ENCODE peak calls at places on chromosomes 13 and 19, in four cellular contexts. U is mesendoderm, M is H9, X is H1. T is an unnamed sample.
A peak's percentile ranks its signal among the peaks of the same experiment; 100 is the strongest.

GRCh38 chr19:18659281-18660050 is 22.6 kb downstream of the KLHL26 start:
- DNase-seq in U (no peak), M (no peak), X (no peak), T (no peak)

GRCh38 chr13:45162821-45163220 is 38.0 kb downstream of the KCTD4 start:
- DNase-seq in U (no peak), M (no peak), X (no peak), T (peak; percentile 95)

GRCh38 chr19:15555759-15556633 is 47.7 kb downstream of the CYP4F22 start:
- DNase-seq in U (peak; percentile 97), M (peak; percentile 98), X (peak; percentile 99), T (peak; percentile 87)

GRCh38 chr19:18233224-18233825 is 7.1 kb upstream of the PDE4C start:
- DNase-seq in U (no peak), M (peak; percentile 86), X (peak; percentile 95), T (peak; percentile 39)

GRCh38 chr13:32645854-32646253 is 59.6 kb downstream of the PDS5B start:
- DNase-seq in U (no peak), M (no peak), X (no peak), T (no peak)

GRCh38 chr13:109055850-109056249 is 426.4 kb downstream of the MYO16 start:
- DNase-seq in U (no peak), M (no peak), X (no peak), T (no peak)

GRCh38 chr13:98239156-98240076 is 62.3 kb upstream of the RNF113B start:
- DNase-seq in U (no peak), M (peak; percentile 65), X (peak; percentile 56), T (no peak)

GRCh38 chr19:55340144-55340783 is 588 bp downstream of the KMT5C start:
- DNase-seq in U (peak; percentile 45), M (peak; percentile 52), X (no peak), T (no peak)

GRCh38 chr13:39522329-39522728 is 80.7 kb downstream of the LHFPL6 start:
- DNase-seq in U (no peak), M (no peak), X (no peak), T (no peak)

GRCh38 chr19:19443902-19444693 is 38.6 kb downstream of the GATAD2A start:
- DNase-seq in U (no peak), M (no peak), X (no peak), T (no peak)

GRCh38 chr19:21474671-21475181 is 30.7 kb upstream of the ZNF429 start:
- DNase-seq in U (peak; percentile 84), M (peak; percentile 95), X (no peak), T (peak; percentile 31)

GRCh38 chr13:46761866-46762265 is 35.1 kb downstream of the ESD start:
- DNase-seq in U (no peak), M (no peak), X (no peak), T (no peak)

GRCh38 chr19:7168941-7169340 is 99.4 kb downstream of the ZNF557 start:
- DNase-seq in U (no peak), M (no peak), X (no peak), T (peak; percentile 29)

GRCh38 chr19:18119243-18120105 is 21.9 kb downstream of the MAST3 start:
- DNase-seq in U (no peak), M (no peak), X (no peak), T (no peak)

GRCh38 chr13:101520672-101521071 is 68.2 kb downstream of the ITGBL1 start:
- DNase-seq in U (no peak), M (no peak), X (no peak), T (peak; percentile 86)

GRCh38 chr19:39937094-39937493 is 2.7 kb upstream of the FCGBP start:
- DNase-seq in U (no peak), M (no peak), X (no peak), T (no peak)

GRCh38 chr13:30874111-30874510 is 32.0 kb upstream of the MEDAG start:
- DNase-seq in U (no peak), M (no peak), X (no peak), T (no peak)

GRCh38 chr13:26058704-26059103 is 6.9 kb upstream of the SHISA2 start:
- DNase-seq in U (no peak), M (no peak), X (no peak), T (no peak)

GRCh38 chr13:30998548-30999140 is 66.2 kb downstream of the TEX26 start:
- DNase-seq in U (no peak), M (no peak), X (no peak), T (peak; percentile 73)

GRCh38 chr13:20945952-20946383 is 43.4 kb upstream of the XPO4 start:
- DNase-seq in U (no peak), M (peak; percentile 52), X (peak; percentile 56), T (no peak)

GRCh38 chr13:113762538-113762937 is 3.5 kb downstream of the TMEM255B start:
- DNase-seq in U (peak; percentile 11), M (no peak), X (no peak), T (no peak)
- H3K56ac ChIP-seq in U (no peak overlapping the region), M (no peak overlapping the region), X (no peak overlapping the region), T (no peak overlapping the region)

DNA sequence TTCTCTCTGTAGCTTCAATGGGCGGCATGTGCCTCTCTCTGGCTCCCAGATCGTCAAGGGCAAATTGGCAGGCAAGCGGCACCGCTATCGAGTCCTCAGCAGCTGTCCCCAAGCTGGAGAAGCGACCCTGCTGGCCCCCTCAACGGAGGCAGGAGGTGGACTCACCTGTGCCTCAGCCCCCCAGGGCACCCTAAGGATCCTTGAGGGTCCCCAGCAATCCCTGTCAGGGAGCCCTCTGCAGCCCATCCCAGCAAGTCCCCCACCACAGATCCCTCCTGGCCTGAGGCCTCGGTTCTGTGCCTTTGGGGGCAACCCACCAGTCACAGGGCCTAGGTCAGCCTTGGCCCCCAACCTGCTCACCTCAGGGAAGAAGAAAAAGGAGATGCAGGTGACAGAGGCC is 1.7 kb downstream of the POLR1G start:
- DNase-seq in U (no peak), M (no peak), X (no peak), T (no peak)
- H4K8ac ChIP-seq in U (no peak overlapping the region), M (no peak overlapping the region), X (no peak overlapping the region), T (no peak overlapping the region)

GRCh38 chr19:43826787-43827754 is at the start of gene ZNF283:
- DNase-seq in U (peak; percentile 97), M (peak; percentile 97), X (peak; percentile 81), T (peak; percentile 89)
- H3K56ac ChIP-seq in U (peak within 1 kb of the TSS; percentile 86), M (no peak within 1 kb of the TSS), X (no peak within 1 kb of the TSS), T (no peak within 1 kb of the TSS)

GRCh38 chr13:27379694-27380596 is 44.5 kb upstream of the GTF3A start:
- DNase-seq in U (peak; percentile 92), M (peak; percentile 88), X (peak; percentile 95), T (peak; percentile 35)
- H4K8ac ChIP-seq in U (no peak overlapping the region), M (peak overlapping the region; percentile 78), X (no peak overlapping the region), T (no peak overlapping the region)

DNA sequence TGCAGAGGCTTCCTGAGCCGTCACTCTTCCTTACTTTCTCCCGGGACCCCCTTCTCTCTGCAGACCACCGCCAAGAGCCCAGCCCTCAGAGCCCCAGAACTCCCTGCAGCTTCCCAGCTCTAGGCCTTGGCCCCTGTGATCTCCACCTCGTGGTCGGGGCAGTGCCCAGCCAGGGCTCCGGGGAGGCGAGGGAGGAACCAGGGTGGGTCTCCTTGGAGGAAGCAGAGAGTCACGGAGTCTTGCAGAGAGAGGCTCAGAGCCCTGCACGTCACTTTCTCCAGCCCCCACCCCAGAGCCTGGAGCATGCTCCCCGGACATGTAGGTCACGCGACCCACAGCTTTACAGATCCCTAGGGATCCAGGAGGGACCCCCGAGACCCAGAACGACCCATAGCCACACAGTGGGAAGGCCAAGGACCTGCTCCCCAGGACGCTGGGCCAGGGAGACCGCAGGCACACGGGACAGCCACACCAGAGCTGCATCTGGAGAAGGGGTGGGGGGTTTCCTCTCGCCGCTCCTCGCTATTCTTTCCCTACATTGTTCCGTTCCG is 11.9 kb downstream of the GADD45B start:
- DNase-seq in U (no peak), M (no peak), X (peak; percentile 61), T (no peak)
- H3K56ac ChIP-seq in U (no peak overlapping the region), M (no peak overlapping the region), X (no peak overlapping the region), T (no peak overlapping the region)

DNA sequence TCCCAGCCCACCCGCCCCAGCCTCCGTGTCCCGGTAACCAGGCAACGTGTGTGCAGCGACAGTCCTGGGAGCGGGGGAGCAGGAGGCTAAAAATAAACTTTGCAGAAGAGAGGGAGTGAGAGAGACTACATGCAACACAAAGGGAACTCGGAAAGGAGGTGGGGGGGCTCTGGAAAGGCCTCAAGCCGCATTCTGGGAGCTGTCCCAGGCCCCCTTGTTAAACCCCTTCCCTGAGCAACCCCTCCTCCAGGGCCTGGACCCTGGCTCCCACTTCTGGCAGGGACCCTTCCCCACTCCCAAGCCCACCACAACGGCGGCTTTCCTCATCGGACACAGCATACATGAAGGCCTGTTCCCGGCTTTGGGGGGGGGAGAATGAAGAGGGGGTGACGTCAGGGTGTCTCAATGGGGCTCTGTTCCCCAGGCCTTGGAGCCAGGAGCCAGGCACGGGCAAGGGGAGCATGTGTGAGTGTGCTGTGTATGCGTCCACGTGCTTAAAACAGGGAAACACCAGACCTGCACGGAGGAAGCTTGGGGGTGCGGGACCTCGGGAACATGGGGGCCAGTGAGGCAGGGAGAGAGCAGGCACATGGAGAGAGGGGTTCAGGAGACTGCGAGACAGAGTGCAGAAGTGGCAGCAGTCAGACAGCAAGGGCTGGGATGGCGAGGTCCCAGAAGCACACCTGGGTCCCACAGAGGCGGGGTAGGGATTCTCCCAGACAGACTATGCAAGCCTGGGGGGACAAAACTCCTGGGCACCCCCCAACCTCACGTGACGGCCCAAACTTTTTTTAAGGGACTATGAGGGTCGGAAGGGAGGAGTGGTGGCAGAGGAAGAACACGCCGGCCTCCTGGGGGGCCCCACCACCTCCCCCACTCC is 2.3 kb downstream of the ERF start:
- DNase-seq in U (peak; percentile 25), M (no peak), X (no peak), T (peak; percentile 68)
- H4K8ac ChIP-seq in U (no peak overlapping the region), M (no peak overlapping the region), X (peak overlapping the region; percentile 91), T (peak overlapping the region; percentile 75)

T was measured in IMR-90.